ENCODE peak calls at places on chromosome 17, in six cellular contexts. C is iris pigment epithelial cell; R is activated naive CD8-positive, alpha-beta T cell treated with anti-CD3 and anti-CD28 coated beads, Interleukin-2, amount 50 U/mL, for 16 hours; Z is H9; U is brain microvascular endothelial cell; V is NCI-H446. M is an unnamed sample.

GRCh38 chr17:63156986-63157385 is 191.0 kb downstream of the TANC2 start:
- DNase-seq in V (no peak), U (no peak), R (no peak), Z (no peak), C (no peak), M (no peak)

GRCh38 chr17:1553354-1554266 is 9.0 kb downstream of the PITPNA start:
- DNase-seq in Z (no peak), R (no peak), U (no peak), V (no peak), C (no peak), M (no peak)

GRCh38 chr17:17575360-17576251 is 15.9 kb downstream of the PEMT start:
- DNase-seq in U (no peak), V (no peak), C (no peak), Z (no peak), R (no peak), M (no peak)

GRCh38 chr17:49146620-49147306 is 14.2 kb downstream of the B4GALNT2 start:
- DNase-seq in R (no peak), U (peak; percentile 98), V (no peak), C (peak; percentile 100), Z (no peak), M (no peak)

GRCh38 chr17:8871081-8871581 is 3.7 kb upstream of the PIK3R6 start:
- DNase-seq in V (no peak), R (no peak), U (no peak), Z (peak; percentile 30), C (no peak), M (no peak)

GRCh38 chr17:6912110-6913051 is 80.9 kb upstream of the TEKT1 start:
- DNase-seq in C (no peak), U (no peak), V (no peak), R (no peak), Z (no peak), M (no peak)

GRCh38 chr17:32486701-32487459 is at the start of gene CDK5R1:
- DNase-seq in V (no peak), Z (peak; percentile 85), U (no peak), R (no peak), C (peak; percentile 73), M (peak; percentile 49)

GRCh38 chr17:37440424-37440823 is 33.7 kb downstream of the TADA2A start:
- DNase-seq in C (no peak), V (no peak), Z (no peak), R (no peak), U (no peak), M (no peak)

GRCh38 chr17:17300624-17301568 is 2.3 kb upstream of the NT5M start:
- DNase-seq in C (peak; percentile 44), R (no peak), U (peak; percentile 17), V (no peak), Z (peak; percentile 99), M (no peak)

GRCh38 chr17:8105957-8106398 is 12.3 kb downstream of the ALOXE3 start:
- DNase-seq in U (no peak), V (no peak), C (peak; percentile 13), R (no peak), Z (no peak), M (no peak)

GRCh38 chr17:12256380-12256995 is 235.8 kb downstream of the MAP2K4 start:
- DNase-seq in C (peak; percentile 63), Z (no peak), V (peak; percentile 23), U (peak; percentile 43), R (no peak), M (peak; percentile 7)

GRCh38 chr17:6461792-6462524 is 17.7 kb downstream of the PIMREG start:
- DNase-seq in V (no peak), U (no peak), R (no peak), C (no peak), Z (peak; percentile 81), M (no peak)

GRCh38 chr17:7631398-7632380 is 1.8 kb downstream of the SHBG start:
- DNase-seq in V (no peak), R (no peak), C (no peak), U (no peak), Z (no peak), M (no peak)

GRCh38 chr17:15414502-15415348 is 52.7 kb downstream of the CDRT4 start:
- DNase-seq in U (no peak), V (no peak), Z (no peak), R (no peak), C (no peak), M (no peak)

GRCh38 chr17:42679492-42680330 is 1.9 kb downstream of the CCR10 start:
- DNase-seq in V (no peak), C (peak; percentile 79), R (no peak), Z (peak; percentile 95), U (peak; percentile 57), M (peak; percentile 86)

GRCh38 chr17:36972186-36972686 is 23.5 kb downstream of the AATF start:
- DNase-seq in C (peak; percentile 4), U (no peak), R (no peak), V (no peak), Z (no peak), M (no peak)

GRCh38 chr17:67133161-67133560 is 88.8 kb downstream of the CACNG1 start:
- DNase-seq in V (no peak), U (no peak), Z (no peak), C (no peak), R (no peak), M (no peak)

GRCh38 chr17:39194089-39194984 is 3.1 kb downstream of the CACNB1 start:
- DNase-seq in R (no peak), U (peak; percentile 69), Z (peak; percentile 93), C (peak; percentile 48), V (no peak), M (no peak)

GRCh38 chr17:81558941-81559806 is 7.0 kb upstream of the FAAP100 start:
- DNase-seq in Z (peak; percentile 73), R (no peak), U (no peak), V (no peak), C (no peak), M (no peak)

GRCh38 chr17:42248351-42249179 is 27.6 kb downstream of the STAT5B start:
- DNase-seq in Z (no peak), R (peak; percentile 40), V (peak; percentile 88), C (peak; percentile 98), U (peak; percentile 87), M (peak; percentile 100)

GRCh38 chr17:31448467-31449077 is 57.1 kb downstream of the RAB11FIP4 start:
- DNase-seq in V (no peak), U (no peak), C (peak; percentile 63), Z (no peak), R (no peak), M (no peak)

GRCh38 chr17:27533874-27534815 is 77.9 kb downstream of the KSR1 start:
- DNase-seq in U (peak; percentile 92), V (no peak), Z (peak; percentile 63), R (no peak), C (peak; percentile 97), M (no peak)

GRCh38 chr17:30113213-30113612 is 3.4 kb upstream of the NSRP1 start:
- DNase-seq in Z (no peak), R (no peak), C (peak; percentile 11), U (no peak), V (no peak), M (no peak)

GRCh38 chr17:36844013-36844412 is 93.3 kb upstream of the LHX1 start:
- DNase-seq in R (no peak), V (no peak), C (no peak), Z (no peak), U (no peak), M (no peak)

GRCh38 chr17:73786286-73786743 is 142.1 kb upstream of the SDK2 start:
- DNase-seq in Z (peak; percentile 80), V (no peak), C (no peak), R (no peak), U (no peak), M (no peak)

M was measured in AML-193.